ENCODE peak calls at places on chromosomes 1 and 21, in six cellular contexts. P, N, I, Y, A and M are unnamed samples. For H3K4me1, the result is how much of the 10 kb centered on the place peaks cover.

GRCh38 chr1:74504125-74505065 is 8.0 kb downstream of the LRRC53 start:
- DNase-seq in I (peak), Y (peak), P (peak), A (peak), N (no peak), M (no peak)

GRCh38 chr1:47875831-47876586 is 121.2 kb downstream of the TRABD2B start:
- DNase-seq in A (no peak), I (no peak), N (no peak), Y (no peak), P (no peak), M (no peak)

GRCh38 chr1:59506952-59507351 is 210.1 kb downstream of the FGGY start:
- DNase-seq in P (no peak), Y (no peak), A (no peak), N (no peak), I (no peak), M (peak)

GRCh38 chr1:156814571-156815260 is 1.9 kb downstream of the SH2D2A start:
- DNase-seq in Y (no peak), N (no peak), A (no peak), P (no peak), I (no peak), M (peak)

GRCh38 chr1:110962892-110963665 is 643 bp downstream of the LRIF1 start:
- DNase-seq in P (peak), A (peak), I (peak), Y (peak), N (peak), M (peak)

GRCh38 chr1:194055545-194055944 is 869.1 kb upstream of the B3GALT2 start:
- DNase-seq in Y (no peak), P (no peak), N (no peak), I (no peak), A (no peak), M (no peak)

GRCh38 chr21:27759820-27760219 is 792.9 kb upstream of the ADAMTS5 start:
- DNase-seq in P (no peak), A (no peak), N (no peak), Y (no peak), I (no peak), M (no peak)

GRCh38 chr1:12208764-12209494 is 20.9 kb upstream of the VPS13D start:
- DNase-seq in Y (peak), I (peak), N (peak), A (peak), P (peak), M (peak)

GRCh38 chr1:58782308-58783089 is 1.3 kb downstream of the JUN start:
- DNase-seq in Y (peak), P (peak), A (peak), N (peak), I (peak), M (peak)

GRCh38 chr21:46021978-46022544 is 40.5 kb downstream of the COL6A1 start:
- DNase-seq in N (no peak), A (peak), Y (peak), I (no peak), P (peak), M (no peak)

GRCh38 chr21:34728479-34728878 is 59.7 kb downstream of the CLIC6 start:
- DNase-seq in Y (no peak), N (no peak), I (no peak), P (no peak), A (no peak), M (no peak)

GRCh38 chr1:26278303-26278702 is 1.6 kb upstream of the SH3BGRL3 start:
- DNase-seq in N (no peak), I (no peak), Y (no peak), A (peak), P (peak), M (peak)

GRCh38 chr1:239947789-239948188 is 143.9 kb upstream of the FMN2 start:
- DNase-seq in A (no peak), I (no peak), Y (no peak), P (peak), N (no peak), M (no peak)

GRCh38 chr1:98516306-98516705 is 145.2 kb upstream of the SNX7 start:
- DNase-seq in A (no peak), N (no peak), Y (no peak), P (peak), I (peak), M (no peak)

GRCh38 chr21:43206231-43207042 is 37.6 kb downstream of the CRYAA start:
- DNase-seq in A (peak), Y (no peak), I (no peak), P (peak), N (peak), M (peak)

GRCh38 chr1:16015491-16015890 is 2.4 kb downstream of the HSPB7 start:
- DNase-seq in A (no peak), I (no peak), P (peak), Y (no peak), N (no peak), M (no peak)

GRCh38 chr1:163155606-163156005 is 47.1 kb downstream of the RGS5 start:
- DNase-seq in I (no peak), A (no peak), N (no peak), Y (no peak), P (no peak), M (no peak)

GRCh38 chr1:109617291-109617801 is 2.1 kb downstream of the GNAT2 start:
- DNase-seq in P (peak), N (no peak), A (no peak), Y (no peak), I (no peak), M (no peak)

GRCh38 chr1:45299981-45300668 is 26.6 kb upstream of the HPDL start:
- DNase-seq in A (peak), I (peak), P (peak), N (no peak), Y (peak), M (no peak)

GRCh38 chr1:25549273-25550154 is 6.1 kb downstream of the LDLRAP1 start:
- DNase-seq in N (peak), P (peak), Y (no peak), A (no peak), I (peak), M (peak)

GRCh38 chr1:161502181-161502580 is 3.1 kb upstream of the FCGR2A start:
- DNase-seq in I (no peak), N (no peak), P (no peak), Y (no peak), A (no peak), M (no peak)

GRCh38 chr1:176789571-176790090 is 326.7 kb downstream of the PAPPA2 start:
- DNase-seq in Y (no peak), P (no peak), N (no peak), I (no peak), A (no peak), M (no peak)

GRCh38 chr1:8171751-8172464 is 145.8 kb upstream of the ERRFI1 start:
- DNase-seq in Y (no peak), I (no peak), A (no peak), N (peak), P (no peak), M (no peak)

DNA sequence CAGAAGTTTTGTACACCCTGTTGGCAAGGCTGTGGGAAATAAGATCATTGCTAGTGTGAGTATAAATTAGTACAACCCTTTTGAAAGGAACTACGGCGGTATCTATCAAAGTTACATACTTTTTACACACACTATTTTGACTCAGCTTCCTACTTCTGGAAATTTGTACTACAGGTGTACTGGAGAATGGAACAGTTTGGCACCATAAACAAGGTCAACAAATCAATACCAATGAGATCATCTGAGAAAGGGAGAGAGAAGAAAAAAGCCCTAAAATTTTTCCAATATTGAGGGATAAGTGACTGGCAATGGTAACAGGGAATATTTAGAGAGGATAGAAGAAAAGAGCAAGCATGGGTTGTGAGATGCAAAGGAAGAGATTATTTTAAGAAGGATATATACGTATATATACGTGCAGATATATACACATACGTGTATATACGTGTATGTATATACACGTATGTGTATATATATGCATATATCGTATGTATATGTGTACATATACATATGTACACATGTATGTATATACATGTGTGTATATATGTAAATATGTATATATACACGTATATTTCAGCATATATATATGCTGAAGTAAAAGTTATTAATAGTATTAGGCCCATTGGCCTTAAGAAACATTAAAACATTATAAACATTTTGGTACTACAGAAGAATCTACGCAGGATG is 27.6 kb downstream of the KLHL20 start:
- DNase-seq in P (no peak), N (no peak), Y (no peak), I (no peak), A (no peak), M (no peak)
- H3K27ac ChIP-seq in P (no peak), N (no peak), Y (no peak), I (no peak), A (no peak), M (no peak)

GRCh38 chr21:21003701-21004100 is 5.5 kb downstream of the NCAM2 start:
- DNase-seq in P (peak), I (peak), Y (no peak), A (no peak), N (no peak), M (no peak)
- TF ChIP-seq CTCF in P (peak), I (peak), Y (no peak), A (no peak), N (peak), M (peak)

GRCh38 chr1:93979718-93980319 is 70.6 kb upstream of the GCLM start:
- DNase-seq in N (no peak), I (no peak), A (peak), Y (peak), P (peak), M (no peak)
- H3K4me1 ChIP-seq in N (under half), I (under half), A (under half), Y (under half), P (under half), M (under half)

GRCh38 chr21:39535646-39536437 is 76.9 kb upstream of the B3GALT5 start:
- DNase-seq in A (no peak), I (no peak), Y (no peak), P (no peak), N (no peak), M (no peak)
- H3K27ac ChIP-seq in A (no peak), I (no peak), Y (no peak), P (no peak), N (no peak), M (no peak)

GRCh38 chr1:234230414-234230862 is 142.8 kb upstream of the COA6 start:
- DNase-seq in I (no peak), A (no peak), P (peak), N (no peak), Y (no peak), M (no peak)

GRCh38 chr1:234229676-234230075 is 143.6 kb upstream of the COA6 start:
- DNase-seq in Y (no peak), I (no peak), A (no peak), N (no peak), P (peak), M (no peak)

GRCh38 chr1:234234199-234234598 is 139.1 kb upstream of the COA6 start:
- DNase-seq in Y (no peak), A (no peak), P (no peak), N (no peak), I (no peak), M (no peak)

GRCh38 chr1:234231893-234232276 is 141.4 kb upstream of the COA6 start:
- DNase-seq in I (no peak), P (no peak), A (no peak), Y (no peak), N (no peak), M (no peak)

DNA sequence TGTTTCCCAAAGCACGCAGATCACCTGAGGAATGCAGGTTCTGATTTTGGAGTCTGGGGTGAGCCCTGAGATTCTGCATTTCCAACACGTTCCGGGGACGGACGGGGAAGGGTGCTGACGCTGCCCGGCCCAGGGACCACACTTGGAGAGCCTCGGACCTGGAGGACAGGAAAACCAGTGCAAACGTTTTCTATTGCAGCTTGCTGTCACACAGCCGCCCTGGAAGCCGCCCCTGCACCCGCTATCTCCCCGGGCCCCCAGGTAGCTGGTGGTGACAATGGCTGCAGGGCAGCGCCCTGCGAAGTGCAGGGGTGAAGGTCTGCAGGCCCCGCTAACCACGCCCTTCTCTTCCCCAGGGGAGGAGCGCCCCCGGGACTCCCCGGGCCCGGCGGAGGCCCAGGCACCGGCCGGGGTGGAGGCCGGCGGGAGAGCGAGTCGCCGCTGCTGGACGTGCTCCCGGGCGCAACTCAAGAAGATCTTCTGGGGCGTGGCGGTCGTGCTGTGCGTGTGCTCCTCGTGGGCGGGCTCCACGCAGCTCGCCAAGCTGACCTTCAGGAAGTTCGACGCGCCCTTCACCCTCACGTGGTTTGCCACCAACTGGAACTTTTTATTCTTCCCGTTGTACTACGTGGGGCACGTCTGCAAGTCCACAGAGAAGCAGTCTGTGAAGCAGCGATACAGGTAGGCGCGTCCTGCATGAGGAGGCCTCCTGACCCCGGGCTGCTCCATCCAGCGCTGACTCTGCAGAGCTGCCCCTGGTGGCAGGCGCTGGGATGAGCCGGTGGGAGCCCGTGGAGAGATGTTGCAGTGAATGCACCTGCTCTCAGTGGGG is 142.0 kb upstream of the COA6 start:
- DNase-seq in Y (no peak), A (no peak), P (no peak), I (no peak), N (no peak), M (peak)
- TF ChIP-seq CTCF in Y (no peak), A (no peak), P (no peak), I (peak), N (peak), M (no peak)

DNA sequence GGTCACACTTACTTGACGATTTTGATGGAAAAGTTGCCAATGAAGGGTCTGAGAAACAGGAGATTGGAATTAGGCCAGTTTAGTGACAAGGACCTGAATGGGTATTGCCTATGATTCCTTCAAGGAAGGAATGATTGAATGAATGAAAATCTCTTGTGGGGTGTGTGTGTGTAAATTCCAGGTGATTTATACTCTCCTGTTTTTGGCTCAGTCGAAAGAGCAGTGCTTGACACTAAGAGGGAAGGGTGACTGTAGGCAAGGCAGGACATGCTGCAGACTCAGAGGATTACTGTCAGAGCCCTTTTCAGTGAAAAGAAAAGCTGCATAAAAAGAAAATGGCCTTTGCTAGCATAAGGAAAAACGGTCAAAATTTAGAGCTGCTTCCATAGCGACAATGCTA is 30.1 kb downstream of the C1orf21 start:
- DNase-seq in N (no peak), A (no peak), I (no peak), P (no peak), Y (no peak), M (no peak)
- H3K4me1 ChIP-seq in N (under half), A (under half), I (under half), P (under half), Y (under half), M (under half)

GRCh38 chr1:182631954-182632353 is 27.8 kb upstream of the RGS16 start:
- DNase-seq in N (no peak), A (no peak), Y (no peak), P (no peak), I (no peak), M (no peak)

GRCh38 chr1:182631058-182631677 is 27.0 kb upstream of the RGS16 start:
- DNase-seq in Y (no peak), N (no peak), I (no peak), A (no peak), P (no peak), M (no peak)

GRCh38 chr1:182628657-182629056 is 24.5 kb upstream of the RGS16 start:
- DNase-seq in N (no peak), A (no peak), I (no peak), Y (no peak), P (no peak), M (no peak)

GRCh38 chr1:182629674-182630073 is 25.5 kb upstream of the RGS16 start:
- DNase-seq in I (no peak), A (no peak), N (no peak), P (no peak), Y (no peak), M (no peak)

DNA sequence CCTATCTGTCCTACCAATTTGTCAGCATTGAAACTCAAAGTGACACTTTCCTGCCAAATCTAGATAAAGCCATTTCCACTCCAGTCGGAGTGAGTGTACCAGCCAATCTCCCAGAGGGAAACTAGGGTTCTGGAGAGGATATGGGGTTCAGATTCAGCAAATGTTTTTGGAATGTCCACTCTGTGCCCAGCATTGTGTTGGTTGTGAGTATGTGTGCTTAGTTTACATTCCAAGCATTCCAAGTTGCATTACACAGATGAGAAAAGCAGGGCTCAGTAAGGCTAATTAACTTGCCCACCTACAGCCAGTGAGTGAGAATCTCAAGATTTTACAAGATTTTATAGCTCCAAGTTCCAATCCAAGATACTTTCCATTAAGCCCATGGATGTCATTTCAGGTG is 26.4 kb upstream of the RGS16 start:
- DNase-seq in Y (no peak), I (no peak), A (no peak), N (no peak), P (no peak), M (no peak)
- H3K27ac ChIP-seq in Y (no peak), I (no peak), A (no peak), N (no peak), P (no peak), M (no peak)